ENCODE peak calls at places on chromosomes 4 and X, in eight cellular contexts. T is CD4-positive, alpha-beta memory T cell; B is body of pancreas; R is lower lobe of right lung; W is tibial artery; A is IMR-90; U is A549; C is fibroblast of lung. X is an unnamed sample.

GRCh38 chr4:1992468-1993168 is 16.2 kb downstream of the NELFA start:
- DNase-seq in T (no peak), B (no peak), R (no peak), W (no peak), A (no peak), U (no peak), C (no peak), X (no peak)

GRCh38 chr4:166421556-166422156 is 548.6 kb downstream of the TLL1 start:
- DNase-seq in T (no peak), B (no peak), R (no peak), W (peak), A (peak), U (no peak), C (peak), X (no peak)

GRCh38 chr4:137981277-137981676 is 260.9 kb downstream of the SLC7A11 start:
- DNase-seq in T (no peak), B (no peak), R (no peak), W (no peak), A (peak), U (no peak), C (peak), X (peak)

GRCh38 chrX:42680651-42681050 is 97.3 kb downstream of the PPP1R2C start:
- DNase-seq in T (no peak), B (peak), R (no peak), W (no peak), A (no peak), U (no peak), C (peak), X (no peak)

GRCh38 chrX:44314855-44315254 is 28.6 kb downstream of the EFHC2 start:
- DNase-seq in T (no peak), B (no peak), R (no peak), W (no peak), A (no peak), U (no peak), C (no peak), X (no peak)

GRCh38 chrX:19708683-19709082 is 178.7 kb downstream of the SH3KBP1 start:
- DNase-seq in T (no peak), B (no peak), R (no peak), W (no peak), A (no peak), U (no peak), C (no peak), X (no peak)

GRCh38 chrX:153820601-153821000 is 9.7 kb downstream of the PDZD4 start:
- DNase-seq in T (no peak), B (no peak), R (no peak), W (no peak), A (no peak), U (no peak), C (no peak), X (no peak)

GRCh38 chr4:141849778-141850177 is 213.4 kb downstream of the IL15 start:
- DNase-seq in T (no peak), B (no peak), R (no peak), W (no peak), A (no peak), U (no peak), C (peak), X (no peak)

GRCh38 chrX:39331062-39331704 is 529.9 kb downstream of the MID1IP1 start:
- DNase-seq in T (no peak), B (no peak), R (no peak), W (no peak), A (no peak), U (no peak), C (no peak), X (no peak)

GRCh38 chr4:22356996-22357596 is 158.8 kb downstream of the ADGRA3 start:
- DNase-seq in T (no peak), B (no peak), R (no peak), W (no peak), A (peak), U (no peak), C (peak), X (peak)

GRCh38 chr4:135948797-135949196 is 1583.5 kb downstream of the PCDH18 start:
- DNase-seq in T (no peak), B (no peak), R (no peak), W (no peak), A (no peak), U (no peak), C (no peak), X (no peak)

GRCh38 chr4:76013540-76013939 is 6.2 kb upstream of the CXCL9 start:
- DNase-seq in T (no peak), B (no peak), R (no peak), W (no peak), A (no peak), U (no peak), C (no peak), X (no peak)

GRCh38 chrX:101191217-101191750 is 28.3 kb upstream of the DRP2 start:
- DNase-seq in T (no peak), B (no peak), R (peak), W (peak), A (no peak), U (no peak), C (no peak), X (no peak)

GRCh38 chr4:177380730-177381287 is 61.4 kb downstream of the AGA start:
- DNase-seq in T (no peak), B (no peak), R (no peak), W (no peak), A (no peak), U (peak), C (no peak), X (no peak)

GRCh38 chr4:173252024-173252935 is 81.9 kb downstream of the HMGB2 start:
- DNase-seq in T (no peak), B (peak), R (no peak), W (no peak), A (peak), U (peak), C (peak), X (peak)

GRCh38 chr4:91684955-91685354 is 618.8 kb upstream of the GRID2 start:
- DNase-seq in T (no peak), B (no peak), R (no peak), W (no peak), A (no peak), U (no peak), C (no peak), X (no peak)

GRCh38 chr4:77026322-77026704 is 49.5 kb downstream of the CCNI start:
- DNase-seq in T (no peak), B (no peak), R (no peak), W (no peak), A (no peak), U (no peak), C (no peak), X (no peak)

GRCh38 chr4:15665738-15666365 is 10.7 kb upstream of the FBXL5 start:
- DNase-seq in T (no peak), B (peak), R (no peak), W (no peak), A (peak), U (no peak), C (no peak), X (no peak)

GRCh38 chrX:370244-370962 is 16.3 kb downstream of the PPP2R3B start:
- DNase-seq in T (no peak), B (no peak), R (no peak), W (no peak), A (no peak), U (no peak), C (no peak), X (no peak)

GRCh38 chr4:140152760-140153418 is 1.1 kb downstream of the MAML3 start:
- DNase-seq in T (peak), B (peak), R (peak), W (peak), A (peak), U (no peak), C (peak), X (peak)

GRCh38 chr4:9938933-9939332 is 82.4 kb downstream of the SLC2A9 start:
- DNase-seq in T (no peak), B (no peak), R (no peak), W (no peak), A (no peak), U (no peak), C (no peak), X (no peak)

GRCh38 chrX:19513383-19513782 is 1.9 kb downstream of the MAP3K15 start:
- DNase-seq in T (no peak), B (peak), R (peak), W (no peak), A (peak), U (peak), C (peak), X (no peak)

GRCh38 chrX:40891798-40892197 is 156.5 kb upstream of the MED14 start:
- DNase-seq in T (no peak), B (no peak), R (no peak), W (no peak), A (no peak), U (no peak), C (no peak), X (no peak)

GRCh38 chr4:74117024-74117534 is 18.1 kb upstream of the CXCL2 start:
- DNase-seq in T (no peak), B (peak), R (peak), W (peak), A (peak), U (peak), C (peak), X (peak)

GRCh38 chrX:102832661-102833060 is 104.4 kb upstream of the RAB40AL start:
- DNase-seq in T (no peak), B (no peak), R (no peak), W (no peak), A (peak), U (peak), C (peak), X (peak)

GRCh38 chr4:156547891-156548290 is 423.7 kb downstream of the PDGFC start:
- DNase-seq in T (no peak), B (no peak), R (no peak), W (no peak), A (peak), U (no peak), C (no peak), X (no peak)
- H3K27ac ChIP-seq in T (no peak), B (no peak), R (no peak), W (peak), A (no peak), U (no peak), C (no peak), X (peak)

GRCh38 chr4:37995299-37995821 is 35.2 kb downstream of the PTTG2 start:
- DNase-seq in T (no peak), B (no peak), R (no peak), W (no peak), A (no peak), U (no peak), C (no peak), X (no peak)
- H3K27ac ChIP-seq in T (no peak), B (no peak), R (no peak), W (peak), A (no peak), U (no peak), C (no peak), X (no peak)

GRCh38 chrX:46575991-46576392 is 2.4 kb downstream of the CHST7 start:
- DNase-seq in T (no peak), B (peak), R (no peak), W (peak), A (peak), U (no peak), C (peak), X (no peak)
- H3K27ac ChIP-seq in T (peak), B (no peak), R (no peak), W (no peak), A (peak), U (peak), C (no peak), X (no peak)

GRCh38 chrX:66166671-66167070 is 2.6 kb downstream of the HEPH start:
- DNase-seq in T (no peak), B (no peak), R (no peak), W (no peak), A (no peak), U (no peak), C (no peak), X (no peak)

GRCh38 chrX:66163849-66164401 is at the start of gene HEPH:
- DNase-seq in T (no peak), B (peak), R (no peak), W (no peak), A (peak), U (no peak), C (peak), X (no peak)

GRCh38 chrX:66163447-66163846 is 600 bp upstream of the HEPH start:
- DNase-seq in T (no peak), B (no peak), R (no peak), W (no peak), A (no peak), U (no peak), C (no peak), X (no peak)

GRCh38 chrX:66164470-66164869 is 423 bp downstream of the HEPH start:
- DNase-seq in T (no peak), B (no peak), R (no peak), W (no peak), A (no peak), U (no peak), C (no peak), X (no peak)

DNA sequence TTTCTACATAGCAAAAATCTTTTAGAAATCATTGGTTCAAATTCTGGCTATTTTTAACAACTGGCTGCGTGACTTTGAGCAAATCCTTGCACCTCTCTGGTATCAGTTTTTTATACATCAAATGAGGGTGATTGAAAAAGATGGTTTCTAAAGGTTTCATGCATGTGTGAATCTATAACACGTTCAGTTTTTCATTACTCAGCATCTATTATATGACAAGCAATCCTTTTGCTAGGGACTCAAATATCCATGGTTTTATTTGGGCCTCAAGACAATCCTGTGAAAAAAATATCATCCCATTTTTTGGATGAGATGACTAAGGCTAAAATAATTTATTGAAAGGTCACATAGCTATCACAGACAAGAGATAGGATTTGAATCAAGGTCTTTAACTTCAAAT is 884 bp downstream of the HEPH start:
- DNase-seq in T (no peak), B (no peak), R (no peak), W (no peak), A (no peak), U (no peak), C (no peak), X (no peak)
- H3K27ac ChIP-seq in T (no peak), B (no peak), R (no peak), W (no peak), A (no peak), U (no peak), C (no peak), X (no peak)

GRCh38 chr4:184019667-184020665 is 114.9 kb downstream of the STOX2 start:
- DNase-seq in T (no peak), B (no peak), R (no peak), W (no peak), A (no peak), U (no peak), C (no peak), X (no peak)
- H3K27ac ChIP-seq in T (no peak), B (no peak), R (peak), W (no peak), A (peak), U (no peak), C (no peak), X (no peak)

GRCh38 chr4:6910960-6911874 is 1.6 kb downstream of the TBC1D14 start:
- DNase-seq in T (no peak), B (no peak), R (no peak), W (no peak), A (no peak), U (no peak), C (no peak), X (no peak)
- H3K27ac ChIP-seq in T (peak), B (no peak), R (peak), W (no peak), A (no peak), U (peak), C (no peak), X (no peak)

GRCh38 chr4:17447056-17447455 is 64.8 kb downstream of the QDPR start:
- DNase-seq in T (no peak), B (no peak), R (no peak), W (no peak), A (peak), U (no peak), C (no peak), X (no peak)

GRCh38 chr4:17450431-17450830 is 61.5 kb downstream of the QDPR start:
- DNase-seq in T (no peak), B (no peak), R (no peak), W (no peak), A (no peak), U (no peak), C (no peak), X (no peak)

GRCh38 chr4:17448689-17449088 is 63.2 kb downstream of the QDPR start:
- DNase-seq in T (no peak), B (no peak), R (no peak), W (no peak), A (peak), U (no peak), C (peak), X (no peak)

DNA sequence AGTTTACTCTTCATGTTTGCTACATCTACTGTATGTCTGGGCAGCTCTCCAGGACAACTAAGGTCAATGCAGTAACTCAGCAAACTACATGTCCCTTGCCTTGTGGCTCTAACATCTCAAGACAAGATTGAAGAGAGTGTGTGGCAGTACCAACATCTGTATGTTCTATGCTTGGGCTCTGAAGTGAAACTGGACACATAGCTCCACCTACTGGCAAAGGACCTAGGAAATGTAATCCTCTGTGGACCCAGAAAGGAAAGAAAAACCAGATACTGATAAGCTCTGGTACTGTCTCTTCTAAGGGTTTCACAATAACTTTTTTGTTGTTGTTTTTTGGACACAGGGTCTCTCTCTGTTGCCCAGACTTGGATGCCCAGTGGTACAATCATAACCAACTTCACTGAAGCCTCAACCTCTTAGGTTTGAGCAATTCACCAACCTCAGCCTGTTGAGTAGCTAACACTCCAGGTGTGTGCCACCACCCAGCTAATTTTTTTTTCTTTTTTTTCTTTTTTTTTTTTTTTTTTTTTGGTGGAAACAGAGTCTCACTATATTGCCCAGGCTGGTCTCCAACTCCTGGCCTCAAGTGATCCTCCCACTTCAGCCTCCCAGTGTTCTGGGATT is 64.1 kb downstream of the QDPR start:
- DNase-seq in T (peak), B (peak), R (no peak), W (no peak), A (peak), U (peak), C (peak), X (peak)
- H3K27ac ChIP-seq in T (no peak), B (no peak), R (no peak), W (peak), A (no peak), U (no peak), C (no peak), X (no peak)

DNA sequence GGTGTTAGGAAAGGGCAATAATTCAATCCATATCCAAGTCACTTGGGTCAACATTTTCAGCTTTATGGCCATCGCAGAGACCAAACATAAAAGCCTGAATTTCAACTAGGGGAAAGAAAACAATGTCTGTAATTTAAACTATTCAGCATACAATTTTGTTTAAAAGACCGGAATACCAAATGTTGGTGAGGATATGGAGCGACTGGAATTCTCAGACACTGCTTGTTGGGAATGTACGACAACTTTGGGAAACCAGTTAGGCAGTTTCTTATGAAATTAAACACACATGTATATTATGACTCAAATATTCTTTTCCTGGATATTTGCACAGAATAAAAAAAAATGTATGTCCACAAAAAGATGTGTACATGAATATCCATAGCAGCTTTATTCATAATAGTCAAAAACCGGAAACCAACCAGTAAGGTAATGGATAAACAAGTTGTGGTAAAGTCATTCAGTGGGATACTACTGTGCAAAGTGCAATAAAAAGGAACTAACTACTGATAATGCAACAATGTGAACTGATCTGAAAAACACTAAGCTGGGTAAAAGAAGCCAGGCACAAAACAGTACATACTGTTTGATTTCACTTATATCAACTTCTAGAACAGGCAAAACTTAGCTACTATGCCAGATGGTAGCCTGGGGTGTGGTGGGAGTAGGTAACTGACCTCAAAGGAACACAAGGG is 152.6 kb upstream of the FTHL17 start:
- DNase-seq in T (no peak), B (no peak), R (no peak), W (no peak), A (no peak), U (no peak), C (no peak), X (no peak)
- H3K27ac ChIP-seq in T (no peak), B (peak), R (no peak), W (no peak), A (no peak), U (no peak), C (no peak), X (peak)

GRCh38 chr4:78165758-78166157 is 108.6 kb downstream of the FRAS1 start:
- DNase-seq in T (no peak), B (no peak), R (no peak), W (no peak), A (no peak), U (no peak), C (no peak), X (no peak)
- H3K27ac ChIP-seq in T (no peak), B (no peak), R (no peak), W (no peak), A (no peak), U (no peak), C (no peak), X (no peak)

GRCh38 chr4:146932111-146932510 is 13.6 kb downstream of the TTC29 start:
- DNase-seq in T (no peak), B (no peak), R (no peak), W (no peak), A (peak), U (no peak), C (no peak), X (no peak)
- H3K27ac ChIP-seq in T (no peak), B (no peak), R (no peak), W (no peak), A (no peak), U (no peak), C (no peak), X (no peak)